ENCODE peak calls at places on chromosomes 11 and 22, in seven cellular contexts. H, G, V, X, Q, Z and C are unnamed samples.

GRCh38 chr11:31995031-31995430 is 95.8 kb upstream of the RCN1 start:
- DNase-seq in H (no peak), G (no peak), V (no peak), X (no peak), Q (no peak), Z (no peak), C (no peak)

GRCh38 chr22:50136431-50137047 is 34.0 kb upstream of the PANX2 start:
- DNase-seq in H (no peak), G (no peak), V (no peak), X (no peak), Q (no peak), Z (no peak), C (no peak)

GRCh38 chr22:49632199-49633009 is 195.3 kb downstream of the BRD1 start:
- DNase-seq in H (peak; percentile 26), G (peak; percentile 63), V (peak; percentile 47), X (peak; percentile 55), Q (no peak), Z (peak; percentile 74), C (no peak)

GRCh38 chr11:69442012-69442806 is 39.3 kb upstream of the LINC01488 start:
- DNase-seq in H (no peak), G (peak; percentile 44), V (no peak), X (no peak), Q (no peak), Z (no peak), C (no peak)

GRCh38 chr11:4125141-4125540 is 30.5 kb downstream of the RRM1 start:
- DNase-seq in H (no peak), G (no peak), V (no peak), X (no peak), Q (no peak), Z (no peak), C (no peak)

GRCh38 chr11:47408598-47409439 is 429 bp downstream of the SLC39A13 start:
- DNase-seq in H (no peak), G (peak; percentile 40), V (no peak), X (peak; percentile 51), Q (no peak), Z (peak; percentile 33), C (no peak)

GRCh38 chr22:46140989-46141928 is 9.1 kb upstream of the PPARA start:
- DNase-seq in H (no peak), G (no peak), V (no peak), X (no peak), Q (no peak), Z (no peak), C (no peak)

GRCh38 chr11:57890521-57890920 is 128.9 kb downstream of the CTNND1 start:
- DNase-seq in H (no peak), G (no peak), V (no peak), X (no peak), Q (no peak), Z (no peak), C (no peak)

GRCh38 chr11:59957094-59957493 is 6.7 kb upstream of the OOSP4A start:
- DNase-seq in H (no peak), G (no peak), V (no peak), X (no peak), Q (no peak), Z (no peak), C (no peak)

GRCh38 chr22:36808611-36809344 is 8.1 kb downstream of the PVALB start:
- DNase-seq in H (no peak), G (no peak), V (no peak), X (no peak), Q (no peak), Z (no peak), C (no peak)

GRCh38 chr22:48091656-48092223 is 1329.3 kb downstream of the TBC1D22A start:
- DNase-seq in H (no peak), G (peak; percentile 7), V (no peak), X (no peak), Q (no peak), Z (no peak), C (no peak)

GRCh38 chr22:36413022-36413770 is 25.4 kb upstream of the MYH9 start:
- DNase-seq in H (no peak), G (no peak), V (no peak), X (no peak), Q (no peak), Z (no peak), C (no peak)

GRCh38 chr11:98110030-98110429 is 910.7 kb upstream of the CNTN5 start:
- DNase-seq in H (no peak), G (no peak), V (no peak), X (no peak), Q (no peak), Z (no peak), C (no peak)

GRCh38 chr11:69940246-69940610 is 121.0 kb upstream of the FGF3 start:
- DNase-seq in H (no peak), G (peak; percentile 37), V (peak; percentile 12), X (no peak), Q (no peak), Z (no peak), C (no peak)

GRCh38 chr11:8775341-8776133 is 92.9 kb downstream of the RPL27A start:
- DNase-seq in H (no peak), G (no peak), V (no peak), X (peak; percentile 42), Q (no peak), Z (peak; percentile 73), C (no peak)

GRCh38 chr22:44776535-44777363 is 24.4 kb downstream of the ARHGAP8 start:
- DNase-seq in H (no peak), G (no peak), V (no peak), X (no peak), Q (no peak), Z (no peak), C (no peak)

GRCh38 chr11:128553662-128554392 is 33.5 kb downstream of the ETS1 start:
- DNase-seq in H (no peak), G (no peak), V (no peak), X (no peak), Q (no peak), Z (no peak), C (no peak)

GRCh38 chr22:32644252-32645100 is 157.0 kb upstream of the TIMP3 start:
- DNase-seq in H (no peak), G (peak; percentile 81), V (peak; percentile 54), X (peak; percentile 40), Q (peak; percentile 66), Z (no peak), C (no peak)

GRCh38 chr11:65576232-65576866 is 496 bp downstream of the EHBP1L1 start:
- DNase-seq in H (no peak), G (no peak), V (no peak), X (no peak), Q (no peak), Z (no peak), C (no peak)

GRCh38 chr11:65576867-65577755 is 1.3 kb downstream of the EHBP1L1 start:
- DNase-seq in H (no peak), G (no peak), V (peak; percentile 55), X (peak; percentile 78), Q (no peak), Z (no peak), C (no peak)

GRCh38 chr11:65578134-65578533 is 2.3 kb downstream of the EHBP1L1 start:
- DNase-seq in H (no peak), G (no peak), V (no peak), X (no peak), Q (no peak), Z (no peak), C (no peak)

GRCh38 chr11:65578667-65579066 is 2.8 kb downstream of the EHBP1L1 start:
- DNase-seq in H (no peak), G (no peak), V (no peak), X (no peak), Q (no peak), Z (no peak), C (no peak)

DNA sequence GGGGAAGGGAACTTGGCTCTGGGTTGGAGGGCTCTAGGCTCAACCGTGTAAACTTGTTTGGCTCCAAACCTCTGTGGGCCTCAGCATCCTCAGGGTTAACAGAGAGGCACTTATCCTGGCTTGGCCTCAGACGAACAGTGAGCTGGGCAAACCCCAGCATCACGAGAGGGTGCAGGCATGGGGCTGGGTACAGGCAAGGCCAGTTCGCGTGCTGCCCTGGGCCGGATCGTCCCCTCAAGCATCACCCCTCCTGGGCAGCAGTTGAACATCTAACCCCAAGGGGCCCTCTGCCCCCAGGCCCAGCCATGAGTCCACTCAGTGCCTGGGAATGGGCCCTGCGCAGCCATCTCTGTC is 1.9 kb downstream of the EHBP1L1 start:
- DNase-seq in H (no peak), G (no peak), V (no peak), X (no peak), Q (no peak), Z (no peak), C (no peak)
- H3K4me1 ChIP-seq in H (peaks cover 52% of the 10 kb centered on the region), G (peaks cover 28% of the 10 kb centered on the region), V (peaks cover 58% of the 10 kb centered on the region), X (peaks cover 58% of the 10 kb centered on the region), Q (peaks cover 39% of the 10 kb centered on the region), Z (peaks cover 40% of the 10 kb centered on the region), C (peaks cover 75% of the 10 kb centered on the region)

GRCh38 chr22:38029370-38029769 is 27.8 kb upstream of the PICK1 start:
- DNase-seq in H (no peak), G (no peak), V (no peak), X (no peak), Q (no peak), Z (no peak), C (no peak)

GRCh38 chr22:38029901-38030300 is 27.3 kb upstream of the PICK1 start:
- DNase-seq in H (no peak), G (no peak), V (no peak), X (no peak), Q (no peak), Z (no peak), C (no peak)

GRCh38 chr22:38031491-38031890 is 25.7 kb upstream of the PICK1 start:
- DNase-seq in H (no peak), G (no peak), V (no peak), X (no peak), Q (no peak), Z (no peak), C (no peak)

GRCh38 chr22:38028344-38029130 is 28.7 kb upstream of the PICK1 start:
- DNase-seq in H (no peak), G (no peak), V (no peak), X (no peak), Q (no peak), Z (no peak), C (no peak)

GRCh38 chr22:38030311-38031133 is 26.7 kb upstream of the PICK1 start:
- DNase-seq in H (no peak), G (no peak), V (no peak), X (no peak), Q (no peak), Z (no peak), C (no peak)
- TF ChIP-seq CTCF in H (no peak), G (no peak), V (no peak), X (no peak), Q (no peak), Z (no peak), C (no peak)

GRCh38 chr11:15011741-15012140 is 39.6 kb upstream of the CALCA start:
- DNase-seq in H (no peak), G (no peak), V (no peak), X (no peak), Q (no peak), Z (no peak), C (no peak)
- H3K4me1 ChIP-seq in H (no peaks in the 10 kb centered on the region), G (no peaks in the 10 kb centered on the region), V (no peaks in the 10 kb centered on the region), X (no peaks in the 10 kb centered on the region), Q (no peaks in the 10 kb centered on the region), Z (no peaks in the 10 kb centered on the region), C (no peaks in the 10 kb centered on the region)

DNA sequence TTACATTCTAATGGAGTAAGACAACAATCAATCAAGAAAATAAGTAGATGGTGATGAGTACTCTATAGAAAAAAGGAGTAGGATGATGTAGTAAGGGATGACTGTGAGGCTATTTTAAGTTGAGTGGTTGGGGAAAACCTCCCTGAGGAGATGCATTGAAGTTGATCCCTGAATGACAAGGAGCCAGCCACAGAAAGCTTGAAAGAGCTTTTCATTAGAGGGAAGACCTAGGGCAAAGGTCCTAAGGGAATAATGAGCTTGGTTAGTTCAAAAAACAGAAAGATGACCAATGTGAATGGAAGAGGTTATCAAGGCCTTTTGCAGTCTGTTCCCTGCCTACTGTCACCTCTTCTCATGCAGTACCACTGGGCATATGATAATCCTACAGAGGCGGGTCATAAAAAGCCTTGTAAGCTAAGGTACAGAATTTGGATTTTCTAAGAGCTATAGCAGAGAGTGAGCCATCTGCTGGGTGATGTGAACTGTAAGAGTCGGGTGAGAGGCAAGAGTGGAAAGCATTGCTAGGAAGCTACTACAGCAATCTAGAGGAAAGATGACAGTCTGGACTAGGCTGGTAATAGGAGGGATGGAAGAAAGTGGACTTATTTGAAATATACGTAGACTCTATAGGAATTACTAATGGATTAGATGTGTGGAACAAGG is 3.1 kb downstream of the PPP2R1B start:
- DNase-seq in H (no peak), G (no peak), V (no peak), X (no peak), Q (no peak), Z (no peak), C (no peak)
- TF ChIP-seq CTCF in H (no peak), G (no peak), V (no peak), X (no peak), Q (no peak), Z (no peak), C (no peak)